ENCODE peak calls at places on chromosomes 16 and 17, in four cellular contexts. S is HepG2, O is HCT116, Y is K562. V is an unnamed sample.
A peak's percentile ranks its signal among the peaks of the same experiment; 100 is the strongest.

GRCh38 chr17:2438823-2439222 is 38.0 kb upstream of the MNT start:
- DNase-seq in S (no peak), O (no peak), Y (no peak), V (no peak)

GRCh38 chr16:51248217-51248616 is 97.1 kb upstream of the SALL1 start:
- DNase-seq in S (no peak), O (no peak), Y (no peak), V (no peak)

GRCh38 chr17:77422104-77422782 is 281.5 kb downstream of the SEC14L1 start:
- DNase-seq in S (no peak), O (no peak), Y (no peak), V (no peak)

GRCh38 chr16:27969574-27969973 is 93.9 kb downstream of the GSG1L start:
- DNase-seq in S (no peak), O (no peak), Y (no peak), V (no peak)

GRCh38 chr17:40427002-40427491 is 9.4 kb upstream of the TOP2A start:
- DNase-seq in S (no peak), O (no peak), Y (no peak), V (no peak)

GRCh38 chr17:788551-788950 is 6.4 kb downstream of the MRM3 start:
- DNase-seq in S (no peak), O (no peak), Y (no peak), V (no peak)

GRCh38 chr16:87850009-87851006 is 19.0 kb downstream of the SLC7A5 start:
- DNase-seq in S (peak; percentile 91), O (no peak), Y (peak; percentile 75), V (no peak)

GRCh38 chr17:83152221-83152744 is 72.9 kb downstream of the METRNL start:
- DNase-seq in S (no peak), O (no peak), Y (peak; percentile 1), V (no peak)

GRCh38 chr16:53785044-53785443 is 81.1 kb downstream of the FTO start:
- DNase-seq in S (no peak), O (no peak), Y (no peak), V (no peak)

GRCh38 chr17:48037036-48037881 is at the start of gene COPZ2:
- DNase-seq in S (peak; percentile 50), O (no peak), Y (no peak), V (peak; percentile 22)

GRCh38 chr17:75224983-75225382 is 19.5 kb downstream of the NUP85 start:
- DNase-seq in S (no peak), O (no peak), Y (no peak), V (no peak)

GRCh38 chr17:68906638-68907037 is 48.6 kb downstream of the ABCA8 start:
- DNase-seq in S (peak; percentile 39), O (peak; percentile 46), Y (no peak), V (no peak)

GRCh38 chr17:60740584-60740983 is 62.9 kb downstream of the BCAS3 start:
- DNase-seq in S (no peak), O (no peak), Y (no peak), V (no peak)

GRCh38 chr17:49170216-49170615 is 37.6 kb downstream of the B4GALNT2 start:
- DNase-seq in S (no peak), O (no peak), Y (no peak), V (no peak)

GRCh38 chr16:87608400-87608985 is 6.2 kb downstream of the JPH3 start:
- DNase-seq in S (peak; percentile 48), O (no peak), Y (peak; percentile 79), V (no peak)

GRCh38 chr17:51572115-51572514 is 311.8 kb downstream of the UTP18 start:
- DNase-seq in S (no peak), O (no peak), Y (no peak), V (no peak)

GRCh38 chr16:77171750-77172635 is 19.0 kb upstream of the MON1B start:
- DNase-seq in S (peak; percentile 66), O (peak; percentile 49), Y (peak; percentile 55), V (no peak)

GRCh38 chr17:9367186-9367585 is 208.4 kb downstream of the STX8 start:
- DNase-seq in S (no peak), O (no peak), Y (no peak), V (no peak)

GRCh38 chr17:75558666-75559530 is 28.7 kb upstream of the MYO15B start:
- DNase-seq in S (no peak), O (no peak), Y (peak; percentile 70), V (no peak)

GRCh38 chr17:50853781-50854180 is 12.4 kb downstream of the TOB1 start:
- DNase-seq in S (no peak), O (no peak), Y (no peak), V (no peak)

GRCh38 chr17:81378941-81379511 is 16.2 kb upstream of the BAHCC1 start:
- DNase-seq in S (no peak), O (no peak), Y (no peak), V (no peak)
- H3K27ac ChIP-seq in S (no peak overlapping the region), O (peak overlapping the region; percentile 56), Y (no peak overlapping the region), V (no peak overlapping the region)

GRCh38 chr17:79183221-79184158 is 108.9 kb downstream of the ENGASE start:
- DNase-seq in S (no peak), O (no peak), Y (no peak), V (no peak)
- TF ChIP-seq CTCF in S (no peak), O (no peak), Y (no peak), V (no peak)

DNA sequence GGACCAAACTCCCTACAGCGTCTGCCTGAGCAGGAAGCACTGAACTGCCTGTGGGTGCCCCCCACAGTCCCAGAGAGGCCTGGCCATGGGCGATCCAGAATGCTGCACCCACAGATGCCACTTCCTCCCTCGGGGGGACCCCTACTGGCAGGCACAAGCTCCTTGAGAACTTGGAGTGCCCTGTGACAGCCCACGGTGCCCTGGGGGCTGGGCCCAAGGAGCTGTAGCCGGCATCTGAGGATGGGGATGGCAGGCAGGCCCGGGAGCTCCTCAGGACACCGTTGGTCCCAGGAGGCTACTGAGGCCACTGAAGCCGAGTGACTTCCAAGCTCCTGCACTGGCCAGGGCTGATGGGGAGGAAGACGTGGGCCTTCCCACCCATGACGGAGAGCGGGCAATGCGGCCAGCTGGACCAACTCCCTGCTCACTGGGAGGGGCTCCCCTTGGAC is 15.1 kb upstream of the RASD1 start:
- DNase-seq in S (no peak), O (no peak), Y (no peak), V (no peak)
- TF ChIP-seq TCF7L2 in S (no peak), O (no peak), Y (no peak), V (no peak)

GRCh38 chr16:66085651-66086050 is 280.8 kb upstream of the CDH5 start:
- DNase-seq in S (no peak), O (no peak), Y (no peak), V (no peak)

GRCh38 chr16:66081967-66082366 is 284.5 kb upstream of the CDH5 start:
- DNase-seq in S (peak; percentile 18), O (peak; percentile 61), Y (no peak), V (peak; percentile 18)

GRCh38 chr16:66079671-66080070 is 286.8 kb upstream of the CDH5 start:
- DNase-seq in S (no peak), O (no peak), Y (no peak), V (no peak)

GRCh38 chr16:66084306-66084705 is 282.2 kb upstream of the CDH5 start:
- DNase-seq in S (no peak), O (no peak), Y (no peak), V (no peak)

GRCh38 chr16:66082424-66082823 is 284.1 kb upstream of the CDH5 start:
- DNase-seq in S (no peak), O (no peak), Y (no peak), V (no peak)
- H3K27ac ChIP-seq in S (no peak overlapping the region), O (no peak overlapping the region), Y (no peak overlapping the region), V (no peak overlapping the region)

GRCh38 chr16:84649511-84649861 is 1.2 kb downstream of the KLHL36 start:
- DNase-seq in S (no peak), O (no peak), Y (no peak), V (no peak)

GRCh38 chr16:84648595-84649510 is 542 bp downstream of the KLHL36 start:
- DNase-seq in S (no peak), O (no peak), Y (peak; percentile 85), V (no peak)

GRCh38 chr16:84650062-84650991 is 2.0 kb downstream of the KLHL36 start:
- DNase-seq in S (peak; percentile 44), O (no peak), Y (no peak), V (no peak)

GRCh38 chr16:84643677-84644076 is 4.6 kb upstream of the KLHL36 start:
- DNase-seq in S (no peak), O (no peak), Y (no peak), V (no peak)

GRCh38 chr16:84647830-84648594 is at the start of gene KLHL36:
- DNase-seq in S (no peak), O (no peak), Y (peak; percentile 95), V (no peak)
- TF ChIP-seq CTCF in S (no peak), O (no peak), Y (peak; percentile 16), V (no peak)

DNA sequence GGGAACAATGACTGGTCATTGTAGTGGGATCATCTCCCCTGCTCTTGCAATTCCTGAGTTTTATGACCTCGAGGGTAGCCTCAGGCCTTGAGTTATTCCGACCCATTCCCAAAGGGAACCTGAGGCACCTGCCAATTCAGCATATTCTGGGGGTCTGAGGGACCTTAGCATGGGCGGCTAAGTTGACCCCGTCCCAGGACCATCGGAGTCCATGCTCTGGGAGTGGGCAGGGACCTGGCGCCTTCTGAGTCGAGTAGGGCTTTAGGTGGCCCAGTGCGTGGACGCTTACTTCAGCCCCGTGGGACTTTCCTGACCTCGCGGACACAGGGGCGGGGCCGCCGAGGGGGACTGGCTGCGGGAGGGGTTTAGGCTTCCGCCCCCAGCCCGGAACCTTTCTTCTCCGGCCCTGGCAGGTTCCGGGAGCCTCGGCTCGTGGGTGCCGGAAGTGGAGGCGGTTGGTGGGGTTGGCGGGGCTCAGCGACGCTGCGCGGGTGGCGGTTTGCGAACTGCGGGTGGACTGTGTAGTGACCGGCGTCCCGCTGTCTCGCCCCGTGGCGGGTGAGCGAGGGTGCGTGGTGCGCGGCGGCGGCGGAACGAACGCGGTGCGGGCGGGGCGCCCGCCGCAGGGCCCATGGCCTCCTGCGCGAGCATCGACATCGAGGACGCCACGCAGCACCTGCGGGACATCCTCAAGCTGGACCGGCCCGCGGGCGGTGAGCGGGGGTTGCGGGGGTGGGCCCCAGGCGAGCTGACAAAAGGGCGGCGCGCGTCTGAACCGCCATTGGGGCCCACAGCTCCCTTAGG is at the start of gene EDC4:
- DNase-seq in S (peak; percentile 65), O (peak; percentile 52), Y (peak; percentile 95), V (no peak)
- TF ChIP-seq TCF7L2 in S (no peak), O (peak; percentile 33), Y (no peak), V (no peak)

GRCh38 chr17:45031231-45032149 is 19.9 kb downstream of the DCAKD start:
- DNase-seq in S (no peak), O (no peak), Y (peak; percentile 82), V (no peak)
- H3K27ac ChIP-seq in S (peak overlapping the region; percentile 55), O (no peak overlapping the region), Y (peak overlapping the region; percentile 72), V (no peak overlapping the region)

V was measured in Panc1.